ENCODE peak calls at places on chromosomes 12 and 14, in six cellular contexts. O is heart left ventricle, Q is kidney glomerular epithelial cell, R is fibroblast of pulmonary artery, Z is NCI-H2081, V is ACHN. C is an unnamed sample.

GRCh38 chr12:19053999-19054398 is 75.5 kb upstream of the PLEKHA5 start:
- DNase-seq in Z (no peak), V (no peak), R (no peak), Q (no peak), O (no peak), C (no peak)

GRCh38 chr12:9756756-9757155 is 3.9 kb downstream of the CD69 start:
- DNase-seq in R (no peak), Z (no peak), Q (no peak), V (no peak), O (no peak), C (no peak)

GRCh38 chr12:116666305-116666673 is 71.6 kb downstream of the SPRING1 start:
- DNase-seq in Z (no peak), V (no peak), R (no peak), Q (no peak), O (no peak), C (no peak)

GRCh38 chr12:57888407-57889157 is 42.1 kb upstream of the CTDSP2 start:
- DNase-seq in V (no peak), R (peak), O (no peak), Q (peak), Z (peak), C (no peak)

GRCh38 chr12:78442454-78442801 is 422.1 kb upstream of the SYT1 start:
- DNase-seq in Z (no peak), V (no peak), R (peak), O (no peak), Q (no peak), C (no peak)

GRCh38 chr12:84201976-84202375 is 710.6 kb downstream of the SLC6A15 start:
- DNase-seq in Q (no peak), Z (no peak), R (no peak), V (no peak), O (no peak), C (no peak)

GRCh38 chr12:6392499-6392898 is 8.5 kb downstream of the LTBR start:
- DNase-seq in Z (no peak), Q (no peak), R (no peak), O (no peak), V (no peak), C (no peak)

GRCh38 chr12:16849473-16849872 is 243.5 kb upstream of the LMO3 start:
- DNase-seq in Q (no peak), O (no peak), V (no peak), Z (no peak), R (no peak), C (no peak)

GRCh38 chr12:124700810-124701594 is 133.6 kb upstream of the NCOR2 start:
- DNase-seq in R (peak), V (peak), Z (no peak), Q (peak), O (no peak), C (no peak)

GRCh38 chr12:89775336-89776005 is 66.8 kb upstream of the ATP2B1 start:
- DNase-seq in V (peak), O (no peak), Q (peak), Z (no peak), R (no peak), C (no peak)

GRCh38 chr14:60565211-60565610 is 56.3 kb downstream of the SIX6 start:
- DNase-seq in V (peak), Q (peak), R (peak), Z (no peak), O (no peak), C (peak)